ENCODE peak calls at places on chromosomes 11 and 22, in ten cellular contexts. L is neural progenitor cell, H is heart left ventricle, Q is PC-9, X is colonic mucosa, R is AG04450, D is heart right ventricle, S is cardiac fibroblast, U is BE2C, A is prostate gland. J is an unnamed sample.

GRCh38 chr11:111840143-111840542 is 31.2 kb downstream of the ALG9 start:
- DNase-seq in H (no peak), D (no peak), S (peak; percentile 26), U (no peak), L (peak; percentile 75), Q (no peak), X (no peak), R (no peak), A (no peak), J (no peak)

GRCh38 chr11:111327908-111328624 is 29.7 kb downstream of the POU2AF3 start:
- DNase-seq in A (peak; percentile 75), H (peak; percentile 30), X (no peak), S (no peak), R (no peak), D (peak; percentile 53), Q (peak; percentile 91), L (no peak), U (no peak), J (no peak)

GRCh38 chr22:34001701-34002466 is 81.6 kb upstream of the LARGE1 start:
- DNase-seq in H (no peak), X (no peak), R (no peak), L (no peak), Q (no peak), A (no peak), U (no peak), D (no peak), S (no peak), J (no peak)

GRCh38 chr11:41612415-41612814 is 153.0 kb upstream of the LRRC4C start:
- DNase-seq in X (no peak), D (no peak), A (no peak), Q (no peak), H (no peak), S (peak; percentile 1), L (peak; percentile 3), R (no peak), U (no peak), J (no peak)

GRCh38 chr11:8814923-8815240 is 96.1 kb upstream of the AKIP1 start:
- DNase-seq in U (no peak), R (no peak), L (no peak), H (no peak), X (no peak), S (no peak), A (no peak), Q (no peak), D (no peak), J (no peak)

GRCh38 chr11:59358020-59358419 is 675 bp upstream of the OR5AN1 start:
- DNase-seq in D (no peak), R (no peak), H (no peak), Q (no peak), L (no peak), U (no peak), A (no peak), X (no peak), S (no peak), J (no peak)

GRCh38 chr11:75539459-75540022 is 13.8 kb upstream of the GDPD5 start:
- DNase-seq in L (no peak), A (no peak), X (no peak), R (no peak), S (no peak), D (no peak), Q (no peak), U (no peak), H (no peak), J (no peak)

GRCh38 chr22:27776410-27776958 is 25.1 kb downstream of the MN1 start:
- DNase-seq in R (no peak), U (no peak), A (no peak), X (no peak), D (no peak), S (no peak), Q (no peak), L (peak; percentile 90), H (no peak), J (no peak)

GRCh38 chr11:86761978-86762377 is 38.4 kb upstream of the PRSS23 start:
- DNase-seq in Q (no peak), A (no peak), L (no peak), H (no peak), D (no peak), X (no peak), S (peak; percentile 66), U (no peak), R (no peak), J (no peak)

GRCh38 chr11:11789735-11790369 is 51.9 kb upstream of the USP47 start:
- DNase-seq in D (no peak), L (peak; percentile 38), U (peak; percentile 13), Q (no peak), S (peak; percentile 36), H (no peak), R (no peak), A (no peak), X (no peak), J (no peak)

DNA sequence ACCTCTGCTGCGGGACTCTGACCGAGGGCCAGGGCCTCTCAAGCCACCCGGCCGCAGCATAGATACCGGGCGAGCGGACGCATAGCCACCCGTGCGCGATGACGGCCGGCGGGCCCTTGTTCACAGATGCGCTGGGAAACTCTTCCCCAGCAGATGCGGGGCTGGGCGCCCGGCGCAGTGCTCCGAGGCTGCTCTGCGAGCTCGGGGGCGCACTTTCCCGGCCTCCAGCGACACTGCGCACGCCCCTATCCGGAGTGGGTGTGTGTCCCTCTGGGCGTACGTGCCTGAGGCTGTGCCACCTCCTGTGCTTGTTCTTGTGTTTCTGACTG is 104.7 kb upstream of the E2F8 start:
- DNase-seq in R (no peak), X (no peak), H (no peak), Q (no peak), L (peak; percentile 75), U (no peak), D (no peak), A (no peak), S (peak; percentile 27), J (no peak)
- H3K4me3 ChIP-seq in R (peak overlapping the region; percentile 38), X (peak overlapping the region; percentile 9), H (peak overlapping the region; percentile 41), Q (no peak overlapping the region), L (peak overlapping the region; percentile 50), U (no peak overlapping the region), D (peak overlapping the region; percentile 43), A (peak overlapping the region; percentile 9), S (peak overlapping the region; percentile 77), J (no peak overlapping the region)

GRCh38 chr11:17352925-17353227 is 1.3 kb downstream of the NCR3LG1 start:
- DNase-seq in R (no peak), X (peak; percentile 68), L (peak; percentile 42), Q (peak; percentile 12), S (peak; percentile 63), A (peak; percentile 36), U (no peak), D (peak; percentile 29), H (peak; percentile 30), J (no peak)

GRCh38 chr11:17353228-17354021 is 1.8 kb downstream of the NCR3LG1 start:
- DNase-seq in L (peak; percentile 84), X (peak; percentile 87), R (peak; percentile 45), U (peak; percentile 71), S (peak; percentile 88), D (peak; percentile 72), Q (peak; percentile 42), A (peak; percentile 44), H (peak; percentile 72), J (no peak)

GRCh38 chr11:17351510-17352176 is at the start of gene NCR3LG1:
- DNase-seq in R (peak; percentile 36), D (peak; percentile 33), U (peak; percentile 22), L (peak; percentile 71), Q (peak; percentile 24), S (peak; percentile 82), A (peak; percentile 23), H (peak; percentile 44), X (peak; percentile 85), J (no peak)

GRCh38 chr11:17350455-17351170 is 987 bp upstream of the NCR3LG1 start:
- DNase-seq in R (no peak), L (no peak), D (no peak), S (no peak), U (no peak), X (no peak), A (no peak), H (no peak), Q (no peak), J (no peak)

GRCh38 chr11:17351171-17351509 is 460 bp upstream of the NCR3LG1 start:
- DNase-seq in H (no peak), D (no peak), R (no peak), A (no peak), L (no peak), S (no peak), X (no peak), Q (no peak), U (no peak), J (no peak)
- TF ChIP-seq CTCF in H (no peak), D (no peak), R (no peak), A (no peak), L (peak; percentile 34), S (peak; percentile 7), X (no peak), Q (peak; percentile 44), U (no peak), J (peak; percentile 25)

GRCh38 chr22:48222742-48223487 is 1460.5 kb downstream of the TBC1D22A start:
- DNase-seq in D (no peak), H (no peak), A (no peak), U (no peak), L (no peak), Q (no peak), S (no peak), X (no peak), R (no peak), J (no peak)

GRCh38 chr22:48224332-48224731 is 1461.9 kb downstream of the TBC1D22A start:
- DNase-seq in U (no peak), D (no peak), A (no peak), S (no peak), L (no peak), X (no peak), Q (no peak), H (no peak), R (no peak), J (no peak)

GRCh38 chr22:48226026-48227013 is 1463.9 kb downstream of the TBC1D22A start:
- DNase-seq in X (no peak), R (no peak), D (no peak), Q (no peak), S (no peak), U (no peak), H (no peak), A (no peak), L (no peak), J (no peak)

GRCh38 chr22:48227341-48228018 is 1465.0 kb downstream of the TBC1D22A start:
- DNase-seq in R (no peak), D (no peak), S (no peak), H (no peak), A (no peak), U (no peak), X (no peak), L (no peak), Q (no peak), J (no peak)

GRCh38 chr22:48223488-48224190 is 1461.2 kb downstream of the TBC1D22A start:
- DNase-seq in X (no peak), S (no peak), L (no peak), U (no peak), Q (no peak), R (no peak), D (no peak), A (no peak), H (no peak), J (no peak)
- H3K4me3 ChIP-seq in X (no peak overlapping the region), S (no peak overlapping the region), L (no peak overlapping the region), U (no peak overlapping the region), Q (no peak overlapping the region), R (no peak overlapping the region), D (no peak overlapping the region), A (no peak overlapping the region), H (no peak overlapping the region), J (no peak overlapping the region)

DNA sequence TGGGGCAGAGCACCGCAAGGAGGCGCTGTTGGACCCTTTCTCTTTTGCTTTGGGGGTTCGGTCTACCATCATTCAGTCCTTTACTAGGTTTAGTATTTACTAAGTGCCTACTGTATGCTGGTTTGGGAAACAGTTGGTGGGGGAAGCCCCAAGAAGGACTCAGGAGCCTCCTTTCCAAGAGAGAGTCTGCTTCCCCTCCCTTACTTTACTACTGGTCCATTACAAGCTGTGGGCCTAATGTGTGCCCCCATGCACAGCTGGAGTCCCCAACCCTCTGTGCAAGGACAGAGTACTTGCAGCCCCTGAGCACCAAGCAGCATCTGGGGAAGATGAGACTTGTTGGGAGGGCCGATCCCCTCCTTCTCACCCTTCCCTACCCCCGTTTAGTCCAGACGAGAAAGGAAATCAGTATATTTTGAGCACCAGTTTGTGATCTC is 876 bp upstream of the UBE2L6 start:
- DNase-seq in Q (peak; percentile 85), U (peak; percentile 68), H (peak; percentile 80), R (peak; percentile 33), A (no peak), S (peak; percentile 82), D (peak; percentile 85), X (peak; percentile 91), L (no peak), J (peak; percentile 14)
- TF ChIP-seq CTCF in Q (peak; percentile 96), U (peak; percentile 73), H (no peak), R (peak; percentile 94), A (peak; percentile 2), S (peak; percentile 98), D (no peak), X (peak; percentile 88), L (no peak), J (peak; percentile 96)

J was measured in AG09309.